ENCODE peak calls at places on chromosome 15, in five cellular contexts. O is adrenal gland, H is IMR-90, V is sigmoid colon, Q is tibial nerve. P is an unnamed sample. For H3K27me3, the result is how much of the 10 kb centered on the place peaks cover.

GRCh38 chr15:92097473-92098178 is 244.1 kb downstream of the SLCO3A1 start:
- DNase-seq in V (no peak), H (peak), Q (peak), O (peak), P (no peak)

GRCh38 chr15:70111203-70112017 is 13.7 kb upstream of the TLE3 start:
- DNase-seq in V (peak), H (peak), Q (peak), O (peak), P (peak)

GRCh38 chr15:31330111-31330785 is 3.6 kb downstream of the KLF13 start:
- DNase-seq in V (no peak), Q (no peak), H (no peak), O (no peak), P (no peak)

GRCh38 chr15:77437264-77437663 is 16.6 kb downstream of the HMG20A start:
- DNase-seq in O (no peak), V (no peak), Q (no peak), H (no peak), P (no peak)

GRCh38 chr15:74320358-74321247 is 46.8 kb downstream of the CYP11A1 start:
- DNase-seq in Q (peak), H (peak), V (no peak), O (peak), P (peak)

GRCh38 chr15:58396181-58396580 is 35.6 kb upstream of the LIPC start:
- DNase-seq in H (peak), V (no peak), O (no peak), Q (no peak), P (no peak)

GRCh38 chr15:37628507-37628906 is 305.9 kb upstream of the TMCO5A start:
- DNase-seq in O (no peak), V (no peak), H (no peak), Q (no peak), P (no peak)

GRCh38 chr15:90223441-90224165 is 10.1 kb downstream of the CIB1 start:
- DNase-seq in O (no peak), Q (no peak), H (no peak), V (no peak), P (no peak)

GRCh38 chr15:74213858-74214284 is 11.3 kb upstream of the STRA6 start:
- DNase-seq in Q (no peak), V (no peak), H (no peak), O (no peak), P (no peak)

GRCh38 chr15:78477295-78477694 is 30.1 kb upstream of the HYKK start:
- DNase-seq in Q (no peak), H (no peak), O (no peak), V (no peak), P (no peak)

GRCh38 chr15:65069179-65069578 is 1.4 kb upstream of the RASL12 start:
- DNase-seq in Q (no peak), H (peak), O (no peak), V (peak), P (peak)

GRCh38 chr15:67685008-67685599 is 140.2 kb upstream of the SKOR1 start:
- DNase-seq in O (no peak), Q (no peak), V (no peak), H (peak), P (no peak)

GRCh38 chr15:58924326-58924725 is 9.2 kb downstream of the SLTM start:
- DNase-seq in H (peak), V (no peak), Q (no peak), O (no peak), P (no peak)

GRCh38 chr15:79431636-79432344 is at the start of gene MINAR1:
- DNase-seq in O (peak), Q (no peak), H (peak), V (no peak), P (peak)

GRCh38 chr15:90211009-90211408 is 9.9 kb downstream of the SEMA4B start:
- DNase-seq in Q (no peak), O (no peak), H (no peak), V (no peak), P (no peak)

GRCh38 chr15:74350295-74351275 is 16.9 kb downstream of the CYP11A1 start:
- DNase-seq in V (no peak), H (no peak), O (no peak), Q (no peak), P (no peak)

GRCh38 chr15:92091155-92091734 is 237.7 kb downstream of the SLCO3A1 start:
- DNase-seq in Q (peak), V (no peak), O (peak), H (peak), P (peak)

GRCh38 chr15:82178061-82178460 is 84.5 kb downstream of the EFL1 start:
- DNase-seq in H (peak), Q (no peak), V (no peak), O (no peak), P (no peak)

GRCh38 chr15:71202712-71203111 is 87.4 kb downstream of the THSD4 start:
- DNase-seq in O (peak), V (no peak), H (no peak), Q (no peak), P (no peak)

GRCh38 chr15:65829150-65829764 is 37.2 kb upstream of the DENND4A start:
- DNase-seq in O (no peak), H (peak), Q (no peak), V (no peak), P (no peak)

GRCh38 chr15:40769310-40770146 is at the start of gene C15orf62:
- DNase-seq in V (no peak), Q (no peak), H (peak), O (peak), P (no peak)

GRCh38 chr15:74433592-74434259 is at the start of gene SEMA7A:
- DNase-seq in O (peak), H (peak), Q (peak), V (peak), P (peak)

GRCh38 chr15:99306694-99307338 is 55.5 kb downstream of the LRRC28 start:
- DNase-seq in H (peak), V (no peak), Q (no peak), O (peak), P (no peak)

GRCh38 chr15:40130118-40130517 is 21.4 kb upstream of the BMF start:
- DNase-seq in Q (no peak), H (no peak), O (no peak), V (no peak), P (no peak)

GRCh38 chr15:87874896-87875661 is 381.5 kb downstream of the NTRK3 start:
- DNase-seq in Q (no peak), O (no peak), H (peak), V (peak), P (peak)

GRCh38 chr15:40845511-40846284 is 1.9 kb downstream of the SPINT1 start:
- DNase-seq in O (no peak), V (no peak), H (no peak), Q (no peak), P (no peak)

GRCh38 chr15:65326844-65327243 is 22.4 kb downstream of the RNU5B-1 start:
- DNase-seq in H (no peak), Q (no peak), V (no peak), O (no peak), P (no peak)

GRCh38 chr15:81024265-81024875 is 23.6 kb downstream of the TLNRD1 start:
- DNase-seq in Q (no peak), V (no peak), H (no peak), O (peak), P (no peak)

GRCh38 chr15:90607361-90607760 is 77.6 kb downstream of the CRTC3 start:
- DNase-seq in O (no peak), Q (no peak), H (no peak), V (no peak), P (no peak)

GRCh38 chr15:66638377-66638776 is 63.7 kb upstream of the SMAD6 start:
- DNase-seq in Q (no peak), H (no peak), V (no peak), O (no peak), P (no peak)

GRCh38 chr15:94252906-94253305 is 21.5 kb downstream of the MCTP2 start:
- DNase-seq in Q (no peak), O (no peak), V (no peak), H (no peak), P (no peak)

GRCh38 chr15:75661041-75661778 is 13.5 kb downstream of the SNX33 start:
- DNase-seq in O (peak), H (peak), Q (peak), V (peak), P (peak)
- TF ChIP-seq POLR2A in O (no peak), H (peak), Q (peak), V (no peak), P (no peak)

GRCh38 chr15:60843482-60843881 is 364.5 kb upstream of the ICE2 start:
- DNase-seq in H (no peak), V (no peak), O (peak), Q (no peak), P (no peak)

GRCh38 chr15:60842694-60843093 is 363.8 kb upstream of the ICE2 start:
- DNase-seq in Q (no peak), H (no peak), O (no peak), V (no peak), P (no peak)

GRCh38 chr15:60840703-60841411 is 361.9 kb upstream of the ICE2 start:
- DNase-seq in O (no peak), H (no peak), Q (no peak), V (no peak), P (no peak)

GRCh38 chr15:60838206-60838605 is 359.3 kb upstream of the ICE2 start:
- DNase-seq in Q (no peak), V (no peak), O (no peak), H (no peak), P (no peak)

GRCh38 chr15:60840306-60840702 is 361.4 kb upstream of the ICE2 start:
- DNase-seq in Q (no peak), V (no peak), O (no peak), H (peak), P (no peak)
- TF ChIP-seq CTCF in Q (no peak), V (no peak), O (no peak), H (no peak), P (no peak)

GRCh38 chr15:100521907-100522306 is 6.8 kb downstream of the CERS3 start:
- DNase-seq in Q (no peak), V (no peak), O (no peak), H (no peak), P (no peak)

GRCh38 chr15:100516592-100517489 is 11.9 kb downstream of the CERS3 start:
- DNase-seq in V (peak), O (no peak), H (no peak), Q (no peak), P (no peak)

GRCh38 chr15:100515758-100516157 is 13.0 kb downstream of the CERS3 start:
- DNase-seq in V (no peak), H (no peak), O (no peak), Q (no peak), P (no peak)

GRCh38 chr15:100520132-100520921 is 8.4 kb downstream of the CERS3 start:
- DNase-seq in V (no peak), H (no peak), Q (no peak), O (no peak), P (no peak)

GRCh38 chr15:100517820-100518219 is 10.9 kb downstream of the CERS3 start:
- DNase-seq in H (no peak), V (no peak), Q (no peak), O (no peak), P (no peak)
- H3K27me3 ChIP-seq in H (under half), V (under half), Q (under half), O (under half), P (under half)

GRCh38 chr15:35724626-35725025 is 178.7 kb upstream of the DPH6 start:
- DNase-seq in Q (no peak), O (no peak), H (no peak), V (no peak), P (no peak)
- TF ChIP-seq POLR2A in Q (no peak), O (no peak), H (no peak), V (no peak), P (no peak)